ENCODE peak calls at places on chromosomes 16 and 17, in seven cellular contexts. One of them, this sample, is unnamed.
A peak's percentile ranks its signal among the peaks of the same experiment; 100 is the strongest.

GRCh38 chr17:28725166-28725659 is 820 bp downstream of the TLCD1 start:
- DNase-seq in spleen: no peak
- DNase-seq in stomach: no peak
- DNase-seq in Panc1: no peak
- DNase-seq in endothelial cell of umbilical vein: peak; percentile 38
- DNase-seq in sigmoid colon: peak; percentile 70
- DNase-seq in H1: no peak
- DNase-seq in this sample: peak; percentile 29

GRCh38 chr17:49903523-49903922 is 55.7 kb upstream of the TAC4 start:
- DNase-seq in Panc1: no peak
- DNase-seq in spleen: no peak
- DNase-seq in stomach: no peak
- DNase-seq in endothelial cell of umbilical vein: no peak
- DNase-seq in H1: no peak
- DNase-seq in sigmoid colon: no peak
- DNase-seq in this sample: no peak

GRCh38 chr16:76292218-76292617 is 15.0 kb downstream of the CNTNAP4 start:
- DNase-seq in endothelial cell of umbilical vein: no peak
- DNase-seq in spleen: no peak
- DNase-seq in Panc1: no peak
- DNase-seq in sigmoid colon: no peak
- DNase-seq in stomach: no peak
- DNase-seq in H1: no peak
- DNase-seq in this sample: no peak

GRCh38 chr17:58487589-58488427 is at the start of gene HSF5:
- DNase-seq in stomach: peak; percentile 36
- DNase-seq in sigmoid colon: no peak
- DNase-seq in H1: peak; percentile 66
- DNase-seq in endothelial cell of umbilical vein: peak; percentile 19
- DNase-seq in spleen: peak; percentile 96
- DNase-seq in Panc1: no peak
- DNase-seq in this sample: no peak

GRCh38 chr16:68259007-68259406 is 5.3 kb upstream of the SLC7A6 start:
- DNase-seq in H1: no peak
- DNase-seq in stomach: no peak
- DNase-seq in spleen: no peak
- DNase-seq in endothelial cell of umbilical vein: no peak
- DNase-seq in sigmoid colon: no peak
- DNase-seq in Panc1: no peak
- DNase-seq in this sample: no peak

GRCh38 chr17:65783845-65784334 is 222.4 kb upstream of the AXIN2 start:
- DNase-seq in sigmoid colon: no peak
- DNase-seq in endothelial cell of umbilical vein: peak; percentile 44
- DNase-seq in H1: no peak
- DNase-seq in stomach: no peak
- DNase-seq in spleen: no peak
- DNase-seq in Panc1: peak; percentile 50
- DNase-seq in this sample: no peak

GRCh38 chr17:39939588-39940419 is 12.3 kb downstream of the LRRC3C start:
- DNase-seq in sigmoid colon: no peak
- DNase-seq in Panc1: no peak
- DNase-seq in endothelial cell of umbilical vein: peak; percentile 31
- DNase-seq in H1: no peak
- DNase-seq in spleen: no peak
- DNase-seq in stomach: no peak
- DNase-seq in this sample: peak; percentile 59

GRCh38 chr16:64952177-64952576 is 169.7 kb downstream of the CDH11 start:
- DNase-seq in sigmoid colon: no peak
- DNase-seq in stomach: no peak
- DNase-seq in endothelial cell of umbilical vein: peak; percentile 58
- DNase-seq in spleen: no peak
- DNase-seq in Panc1: no peak
- DNase-seq in H1: no peak
- DNase-seq in this sample: no peak

GRCh38 chr16:81740163-81740562 is 38.9 kb upstream of the PLCG2 start:
- DNase-seq in endothelial cell of umbilical vein: no peak
- DNase-seq in spleen: peak; percentile 82
- DNase-seq in Panc1: no peak
- DNase-seq in H1: peak; percentile 58
- DNase-seq in stomach: no peak
- DNase-seq in sigmoid colon: no peak
- DNase-seq in this sample: peak; percentile 69

GRCh38 chr17:32943647-32944191 is 15.8 kb downstream of the TMEM98 start:
- DNase-seq in sigmoid colon: peak; percentile 68
- DNase-seq in H1: no peak
- DNase-seq in Panc1: no peak
- DNase-seq in stomach: no peak
- DNase-seq in endothelial cell of umbilical vein: no peak
- DNase-seq in spleen: no peak
- DNase-seq in this sample: no peak

GRCh38 chr17:74532115-74532514 is 840 bp upstream of the CD300LB start:
- DNase-seq in H1: no peak
- DNase-seq in endothelial cell of umbilical vein: no peak
- DNase-seq in spleen: peak; percentile 87
- DNase-seq in Panc1: no peak
- DNase-seq in sigmoid colon: peak; percentile 71
- DNase-seq in stomach: peak; percentile 35
- DNase-seq in this sample: no peak
- TF ChIP-seq POLR2AphosphoS5 in H1: no peak
- TF ChIP-seq POLR2AphosphoS5 in endothelial cell of umbilical vein: no peak
- TF ChIP-seq POLR2AphosphoS5 in spleen: no peak
- TF ChIP-seq POLR2AphosphoS5 in Panc1: no peak
- TF ChIP-seq POLR2AphosphoS5 in sigmoid colon: no peak
- TF ChIP-seq POLR2AphosphoS5 in stomach: peak; percentile 39
- TF ChIP-seq POLR2AphosphoS5 in this sample: no peak

GRCh38 chr17:74211929-74212261 is 1.5 kb upstream of the TTYH2 start:
- DNase-seq in stomach: no peak
- DNase-seq in endothelial cell of umbilical vein: no peak
- DNase-seq in sigmoid colon: no peak
- DNase-seq in H1: no peak
- DNase-seq in Panc1: no peak
- DNase-seq in spleen: no peak
- DNase-seq in this sample: no peak
- TF ChIP-seq POLR2AphosphoS5 in stomach: no peak
- TF ChIP-seq POLR2AphosphoS5 in endothelial cell of umbilical vein: no peak
- TF ChIP-seq POLR2AphosphoS5 in sigmoid colon: no peak
- TF ChIP-seq POLR2AphosphoS5 in H1: peak; percentile 76
- TF ChIP-seq POLR2AphosphoS5 in Panc1: no peak
- TF ChIP-seq POLR2AphosphoS5 in spleen: no peak
- TF ChIP-seq POLR2AphosphoS5 in this sample: no peak

DNA sequence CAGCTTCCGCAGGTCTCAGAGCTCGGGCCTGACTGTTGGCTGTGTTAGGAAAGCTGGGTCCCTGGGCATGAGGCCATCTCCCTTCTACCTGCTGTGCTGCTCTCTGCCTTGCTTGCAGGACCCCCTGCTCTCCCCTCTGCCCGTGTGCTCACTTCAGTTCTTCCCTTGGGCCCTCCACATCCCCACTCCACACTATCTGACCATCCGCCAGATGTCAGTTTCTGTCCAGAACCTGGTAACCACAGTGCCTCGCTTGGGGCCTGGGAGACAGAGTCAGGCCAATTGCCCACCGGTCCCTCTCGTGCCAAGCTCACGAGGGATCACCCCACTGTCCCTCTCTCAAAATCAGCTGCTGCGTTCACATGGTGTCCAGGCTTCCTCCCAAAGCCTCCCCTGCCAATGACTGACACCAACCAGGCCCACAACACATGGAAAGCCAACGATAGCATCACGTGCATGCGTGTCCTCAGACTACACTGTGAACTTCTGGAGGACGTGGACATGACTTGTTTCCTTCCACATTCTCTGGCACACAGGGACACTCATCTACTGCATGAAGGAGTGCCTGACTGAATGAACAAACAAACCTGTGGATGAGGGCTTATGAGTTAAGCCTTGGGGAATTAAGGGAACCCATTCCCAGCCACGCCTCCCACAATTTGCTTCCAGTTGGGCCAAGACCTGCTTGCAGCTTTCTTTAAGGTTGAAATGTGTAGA is 72.4 kb upstream of the ZNF423 start:
- DNase-seq in Panc1: no peak
- DNase-seq in stomach: no peak
- DNase-seq in sigmoid colon: peak; percentile 58
- DNase-seq in spleen: peak; percentile 50
- DNase-seq in endothelial cell of umbilical vein: no peak
- DNase-seq in H1: no peak
- DNase-seq in this sample: no peak
- TF ChIP-seq POLR2AphosphoS5 in Panc1: no peak
- TF ChIP-seq POLR2AphosphoS5 in stomach: no peak
- TF ChIP-seq POLR2AphosphoS5 in sigmoid colon: no peak
- TF ChIP-seq POLR2AphosphoS5 in spleen: no peak
- TF ChIP-seq POLR2AphosphoS5 in endothelial cell of umbilical vein: no peak
- TF ChIP-seq POLR2AphosphoS5 in H1: no peak
- TF ChIP-seq POLR2AphosphoS5 in this sample: no peak

DNA sequence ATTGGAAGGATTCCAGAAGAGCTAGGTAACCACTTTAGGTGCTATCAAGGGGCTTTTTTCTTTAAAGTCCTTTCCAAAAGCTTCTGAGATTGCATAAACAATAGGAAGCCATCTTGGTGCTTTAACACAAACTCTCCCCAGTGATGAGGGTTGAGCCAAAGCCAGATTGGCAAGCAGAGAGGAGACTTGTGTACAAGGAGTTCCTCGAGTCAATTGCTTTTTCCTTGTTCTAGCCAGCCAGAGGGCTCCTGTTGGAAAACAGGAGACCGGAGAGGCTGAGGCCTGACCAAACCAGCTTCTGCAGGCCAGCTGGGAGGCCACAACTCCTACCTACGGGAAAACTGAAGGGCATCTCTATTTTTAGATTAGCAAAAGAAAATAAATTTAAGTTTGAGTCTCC is 46.5 kb downstream of the MAPT start:
- DNase-seq in H1: no peak
- DNase-seq in Panc1: no peak
- DNase-seq in spleen: no peak
- DNase-seq in sigmoid colon: peak; percentile 90
- DNase-seq in endothelial cell of umbilical vein: no peak
- DNase-seq in stomach: peak; percentile 65
- DNase-seq in this sample: no peak
- TF ChIP-seq POLR2AphosphoS5 in H1: no peak
- TF ChIP-seq POLR2AphosphoS5 in Panc1: no peak
- TF ChIP-seq POLR2AphosphoS5 in spleen: no peak
- TF ChIP-seq POLR2AphosphoS5 in sigmoid colon: peak; percentile 36
- TF ChIP-seq POLR2AphosphoS5 in endothelial cell of umbilical vein: no peak
- TF ChIP-seq POLR2AphosphoS5 in stomach: no peak
- TF ChIP-seq POLR2AphosphoS5 in this sample: no peak

GRCh38 chr17:79520893-79521210 is 90.0 kb downstream of the RBFOX3 start:
- DNase-seq in endothelial cell of umbilical vein: no peak
- DNase-seq in sigmoid colon: no peak
- DNase-seq in stomach: no peak
- DNase-seq in Panc1: no peak
- DNase-seq in spleen: no peak
- DNase-seq in H1: no peak
- DNase-seq in this sample: no peak
- TF ChIP-seq POLR2AphosphoS5 in endothelial cell of umbilical vein: no peak
- TF ChIP-seq POLR2AphosphoS5 in sigmoid colon: no peak
- TF ChIP-seq POLR2AphosphoS5 in stomach: no peak
- TF ChIP-seq POLR2AphosphoS5 in Panc1: no peak
- TF ChIP-seq POLR2AphosphoS5 in spleen: no peak
- TF ChIP-seq POLR2AphosphoS5 in H1: no peak
- TF ChIP-seq POLR2AphosphoS5 in this sample: no peak